ENCODE peak calls at places on chromosomes 5 and 9, in six cellular contexts. K, I, W, D, G and M are unnamed samples.

GRCh38 chr5:111755942-111756353 is 1.0 kb downstream of the NREP start:
- DNase-seq in K (no peak), I (no peak), W (no peak), D (no peak), G (peak), M (no peak)

GRCh38 chr5:10635257-10635860 is 71.5 kb downstream of the ANKRD33B start:
- DNase-seq in K (peak), I (no peak), W (no peak), D (peak), G (peak), M (no peak)

GRCh38 chr5:40626834-40627233 is 52.9 kb upstream of the PTGER4 start:
- DNase-seq in K (no peak), I (no peak), W (no peak), D (no peak), G (no peak), M (no peak)

GRCh38 chr5:69491838-69492390 is 676 bp upstream of the OCLN start:
- DNase-seq in K (no peak), I (no peak), W (no peak), D (no peak), G (no peak), M (no peak)

GRCh38 chr9:108156270-108156998 is 666.9 kb upstream of the KLF4 start:
- DNase-seq in K (no peak), I (peak), W (no peak), D (no peak), G (peak), M (no peak)

GRCh38 chr5:144308211-144308610 is 137.5 kb downstream of the KCTD16 start:
- DNase-seq in K (no peak), I (no peak), W (no peak), D (no peak), G (no peak), M (no peak)

GRCh38 chr9:131670247-131670681 is 69.6 kb downstream of the RAPGEF1 start:
- DNase-seq in K (peak), I (no peak), W (no peak), D (peak), G (no peak), M (no peak)

GRCh38 chr9:133050142-133050541 is 11.6 kb upstream of the CEL start:
- DNase-seq in K (no peak), I (no peak), W (no peak), D (no peak), G (peak), M (no peak)

GRCh38 chr9:76266649-76267627 is 127.3 kb downstream of the RFK start:
- DNase-seq in K (no peak), I (no peak), W (peak), D (no peak), G (no peak), M (no peak)

GRCh38 chr5:126268697-126269315 is 154.4 kb upstream of the GRAMD2B start:
- DNase-seq in K (no peak), I (no peak), W (no peak), D (no peak), G (no peak), M (no peak)

GRCh38 chr9:19926774-19927173 is 137.9 kb upstream of the SLC24A2 start:
- DNase-seq in K (no peak), I (no peak), W (no peak), D (no peak), G (no peak), M (peak)

GRCh38 chr5:96868603-96869371 is 7.5 kb upstream of the ERAP2 start:
- DNase-seq in K (peak), I (peak), W (peak), D (no peak), G (peak), M (peak)

GRCh38 chr5:160061770-160062169 is 52.8 kb downstream of the TTC1 start:
- DNase-seq in K (no peak), I (no peak), W (no peak), D (no peak), G (no peak), M (no peak)

GRCh38 chr9:105047652-105048031 is 119.7 kb upstream of the ABCA1 start:
- DNase-seq in K (no peak), I (no peak), W (no peak), D (no peak), G (no peak), M (no peak)

GRCh38 chr5:40736103-40736875 is 19.5 kb downstream of the TTC33 start:
- DNase-seq in K (peak), I (peak), W (peak), D (no peak), G (peak), M (peak)

GRCh38 chr5:78574731-78575161 is 73.8 kb downstream of the LHFPL2 start:
- DNase-seq in K (no peak), I (no peak), W (no peak), D (no peak), G (no peak), M (no peak)

GRCh38 chr5:123422433-123423277 is 548 bp downstream of the CEP120 start:
- DNase-seq in K (peak), I (peak), W (peak), D (no peak), G (peak), M (peak)

GRCh38 chr5:81773574-81773973 is 22.7 kb upstream of the SSBP2 start:
- DNase-seq in K (no peak), I (peak), W (no peak), D (no peak), G (no peak), M (no peak)

GRCh38 chr5:132506094-132506692 is 15.6 kb upstream of the IRF1 start:
- DNase-seq in K (no peak), I (peak), W (no peak), D (no peak), G (peak), M (no peak)

GRCh38 chr5:57004800-57005199 is 52.9 kb upstream of the MIER3 start:
- DNase-seq in K (no peak), I (peak), W (no peak), D (no peak), G (no peak), M (no peak)

GRCh38 chr5:136781464-136781863 is 416.1 kb upstream of the TRPC7 start:
- DNase-seq in K (no peak), I (no peak), W (no peak), D (no peak), G (no peak), M (no peak)

GRCh38 chr5:80935811-80936385 is 24.3 kb upstream of the RASGRF2 start:
- DNase-seq in K (no peak), I (no peak), W (no peak), D (no peak), G (no peak), M (no peak)

GRCh38 chr9:125646222-125647100 is 60.5 kb downstream of the MAPKAP1 start:
- DNase-seq in K (peak), I (no peak), W (no peak), D (no peak), G (no peak), M (no peak)